ENCODE peak calls at places on chromosomes 5 and 9, in four cellular contexts. T is stimulated activated CD8-positive, alpha-beta memory T cell treated with anti-CD3 and anti-CD28 coated beads, Interleukin-15, amount 100 ng/mL, for 24 hours; W is B cell; G is foreskin fibroblast. Z is an unnamed sample.

GRCh38 chr9:127525426-127526188 is 74.3 kb downstream of the LRSAM1 start:
- DNase-seq in G (no peak), W (no peak), T (no peak), Z (no peak)

GRCh38 chr9:116447914-116448313 is 239.2 kb upstream of the TRIM32 start:
- DNase-seq in T (no peak), G (no peak), W (no peak), Z (no peak)

GRCh38 chr9:70013598-70014196 is 30.0 kb upstream of the MAMDC2 start:
- DNase-seq in W (no peak), G (peak), T (no peak), Z (peak)

GRCh38 chr5:75007537-75007847 is 44.9 kb downstream of the GCNT4 start:
- DNase-seq in W (no peak), T (no peak), G (peak), Z (no peak)

GRCh38 chr5:132238169-132238744 is 10.6 kb upstream of the P4HA2 start:
- DNase-seq in W (peak), T (peak), G (peak), Z (no peak)

GRCh38 chr5:50874985-50875330 is 208.5 kb downstream of the PARP8 start:
- DNase-seq in T (no peak), G (no peak), W (no peak), Z (no peak)

GRCh38 chr5:33074548-33074947 is 363.4 kb downstream of the NPR3 start:
- DNase-seq in W (no peak), T (no peak), G (peak), Z (no peak)

GRCh38 chr5:34656001-34656699 is at the start of gene RAI14:
- DNase-seq in T (no peak), W (peak), G (peak), Z (peak)

GRCh38 chr5:96652769-96653455 is 9.3 kb upstream of the CAST start:
- DNase-seq in W (no peak), G (no peak), T (no peak), Z (no peak)

GRCh38 chr5:110872200-110872599 is 133.4 kb downstream of the SLC25A46 start:
- DNase-seq in W (no peak), G (no peak), T (no peak), Z (no peak)

GRCh38 chr5:98605010-98605425 is 168.4 kb upstream of the RGMB start:
- DNase-seq in G (no peak), W (no peak), T (no peak), Z (no peak)

GRCh38 chr9:36091028-36091953 is 45.2 kb upstream of the GLIPR2 start:
- DNase-seq in T (no peak), W (no peak), G (peak), Z (no peak)

GRCh38 chr5:180138976-180139730 is 67.6 kb upstream of the RNF130 start:
- DNase-seq in W (no peak), G (no peak), T (no peak), Z (no peak)

GRCh38 chr5:39100851-39101396 is 26.7 kb upstream of the RICTOR start:
- DNase-seq in T (no peak), W (no peak), G (peak), Z (peak)

GRCh38 chr5:149497357-149497756 is 53.9 kb downstream of the CSNK1A1 start:
- DNase-seq in T (no peak), G (peak), W (no peak), Z (peak)

GRCh38 chr9:128102861-128103588 is 24.5 kb downstream of the PTGES2 start:
- DNase-seq in G (no peak), W (no peak), T (no peak), Z (no peak)

GRCh38 chr5:134053840-134054338 is 49.1 kb upstream of the VDAC1 start:
- DNase-seq in T (no peak), W (no peak), G (peak), Z (no peak)

GRCh38 chr9:98315551-98316060 is 60.2 kb upstream of the TBC1D2 start:
- DNase-seq in W (peak), T (peak), G (peak), Z (peak)

GRCh38 chr9:104911029-104911607 is 16.8 kb downstream of the ABCA1 start:
- DNase-seq in G (peak), W (no peak), T (no peak), Z (no peak)

GRCh38 chr5:57650360-57651069 is 167.9 kb upstream of the ACTBL2 start:
- DNase-seq in G (peak), T (no peak), W (no peak), Z (peak)

GRCh38 chr5:97062046-97062445 is 80.4 kb downstream of the LIX1 start:
- DNase-seq in T (no peak), W (no peak), G (no peak), Z (no peak)

GRCh38 chr9:130626249-130626982 is 38.0 kb upstream of the PRDM12 start:
- DNase-seq in G (no peak), T (no peak), W (no peak), Z (no peak)

GRCh38 chr5:65076251-65076869 is 307.6 kb downstream of the CWC27 start:
- DNase-seq in W (peak), T (no peak), G (peak), Z (peak)

GRCh38 chr5:171984748-171985419 is 21.6 kb downstream of the FBXW11 start:
- DNase-seq in W (no peak), G (peak), T (no peak), Z (no peak)

GRCh38 chr5:80054682-80055081 is 19.5 kb downstream of the THBS4 start:
- DNase-seq in W (no peak), G (peak), T (no peak), Z (no peak)

GRCh38 chr5:178941361-178941760 is 363 bp downstream of the ZNF454 start:
- DNase-seq in G (no peak), T (no peak), W (no peak), Z (no peak)

GRCh38 chr5:171629221-171630005 is 156.2 kb upstream of the SMIM23 start:
- DNase-seq in W (no peak), T (no peak), G (no peak), Z (no peak)

GRCh38 chr5:99037668-99038067 is 108.9 kb upstream of the CHD1 start:
- DNase-seq in T (no peak), W (no peak), G (no peak), Z (no peak)

GRCh38 chr9:115326461-115326860 is 208.5 kb upstream of the TNC start:
- DNase-seq in T (no peak), W (no peak), G (no peak), Z (no peak)

GRCh38 chr5:124511791-124512190 is 234.6 kb downstream of the ZNF608 start:
- DNase-seq in T (no peak), G (peak), W (no peak), Z (no peak)

GRCh38 chr9:93670208-93671029 is 94.0 kb downstream of the PHF2 start:
- DNase-seq in W (no peak), G (no peak), T (no peak), Z (no peak)

GRCh38 chr9:79131876-79132377 is 439.8 kb upstream of the TLE4 start:
- DNase-seq in W (no peak), T (no peak), G (no peak), Z (no peak)

GRCh38 chr5:92421937-92422336 is 1038.8 kb upstream of the ARRDC3 start:
- DNase-seq in G (peak), W (no peak), T (no peak), Z (no peak)

GRCh38 chr9:96087669-96088299 is 212.3 kb downstream of the ERCC6L2 start:
- DNase-seq in G (no peak), W (no peak), T (no peak), Z (no peak)

GRCh38 chr9:28206280-28206679 is 633.0 kb upstream of the C9orf72 start:
- DNase-seq in W (no peak), G (no peak), T (no peak), Z (no peak)

GRCh38 chr9:6307551-6308096 is 20.6 kb upstream of the TPD52L3 start:
- DNase-seq in G (no peak), W (no peak), T (no peak), Z (no peak)

Z was measured in stromal cell of bone marrow.